ENCODE peak calls at places on chromosomes 16 and 17, in eight cellular contexts. One of them, this sample, is unnamed.
A peak's percentile ranks its signal among the peaks of the same experiment; 100 is the strongest.

GRCh38 chr17:81392909-81393654 is 2.2 kb upstream of the BAHCC1 start:
- DNase-seq in HTR-8/SVneo: no peak
- DNase-seq in GM23338: peak; percentile 62
- DNase-seq in osteocyte: no peak
- DNase-seq in activated T-helper 9 cell treated with anti-CD3 and anti-CD28 coated beads, Interleukin-2, amount 50 U/mL, for 16 hours: no peak
- DNase-seq in uterus: no peak
- DNase-seq in AG09319: no peak
- DNase-seq in CD8-positive, alpha-beta memory T cell: no peak
- DNase-seq in this sample: no peak

GRCh38 chr17:61574542-61575351 is 16.3 kb downstream of the NACA2 start:
- DNase-seq in HTR-8/SVneo: peak; percentile 67
- DNase-seq in GM23338: peak; percentile 65
- DNase-seq in osteocyte: no peak
- DNase-seq in activated T-helper 9 cell treated with anti-CD3 and anti-CD28 coated beads, Interleukin-2, amount 50 U/mL, for 16 hours: no peak
- DNase-seq in uterus: no peak
- DNase-seq in AG09319: no peak
- DNase-seq in CD8-positive, alpha-beta memory T cell: no peak
- DNase-seq in this sample: no peak

GRCh38 chr16:68985855-68986254 is 119.6 kb upstream of the HAS3 start:
- DNase-seq in HTR-8/SVneo: no peak
- DNase-seq in GM23338: no peak
- DNase-seq in osteocyte: no peak
- DNase-seq in activated T-helper 9 cell treated with anti-CD3 and anti-CD28 coated beads, Interleukin-2, amount 50 U/mL, for 16 hours: no peak
- DNase-seq in uterus: no peak
- DNase-seq in AG09319: no peak
- DNase-seq in CD8-positive, alpha-beta memory T cell: no peak
- DNase-seq in this sample: no peak

GRCh38 chr17:49365667-49366066 is 3.6 kb upstream of the ZNF652 start:
- DNase-seq in HTR-8/SVneo: no peak
- DNase-seq in GM23338: peak; percentile 68
- DNase-seq in osteocyte: no peak
- DNase-seq in activated T-helper 9 cell treated with anti-CD3 and anti-CD28 coated beads, Interleukin-2, amount 50 U/mL, for 16 hours: peak; percentile 20
- DNase-seq in uterus: no peak
- DNase-seq in AG09319: no peak
- DNase-seq in CD8-positive, alpha-beta memory T cell: no peak
- DNase-seq in this sample: no peak

GRCh38 chr17:45925311-45925710 is 31.0 kb downstream of the MAPT start:
- DNase-seq in HTR-8/SVneo: no peak
- DNase-seq in GM23338: no peak
- DNase-seq in osteocyte: no peak
- DNase-seq in activated T-helper 9 cell treated with anti-CD3 and anti-CD28 coated beads, Interleukin-2, amount 50 U/mL, for 16 hours: no peak
- DNase-seq in uterus: no peak
- DNase-seq in AG09319: no peak
- DNase-seq in CD8-positive, alpha-beta memory T cell: no peak
- DNase-seq in this sample: no peak

GRCh38 chr17:80833952-80834895 is 157.4 kb upstream of the CHMP6 start:
- DNase-seq in HTR-8/SVneo: no peak
- DNase-seq in GM23338: no peak
- DNase-seq in osteocyte: no peak
- DNase-seq in activated T-helper 9 cell treated with anti-CD3 and anti-CD28 coated beads, Interleukin-2, amount 50 U/mL, for 16 hours: no peak
- DNase-seq in uterus: peak; percentile 76
- DNase-seq in AG09319: peak; percentile 79
- DNase-seq in CD8-positive, alpha-beta memory T cell: no peak
- DNase-seq in this sample: peak; percentile 83

GRCh38 chr16:873889-874288 is 73.4 kb upstream of the GNG13 start:
- DNase-seq in HTR-8/SVneo: no peak
- DNase-seq in GM23338: no peak
- DNase-seq in osteocyte: no peak
- DNase-seq in activated T-helper 9 cell treated with anti-CD3 and anti-CD28 coated beads, Interleukin-2, amount 50 U/mL, for 16 hours: no peak
- DNase-seq in uterus: no peak
- DNase-seq in AG09319: no peak
- DNase-seq in CD8-positive, alpha-beta memory T cell: no peak
- DNase-seq in this sample: no peak

GRCh38 chr17:14396542-14396941 is 95.7 kb downstream of the HS3ST3B1 start:
- DNase-seq in HTR-8/SVneo: no peak
- DNase-seq in GM23338: no peak
- DNase-seq in osteocyte: no peak
- DNase-seq in activated T-helper 9 cell treated with anti-CD3 and anti-CD28 coated beads, Interleukin-2, amount 50 U/mL, for 16 hours: no peak
- DNase-seq in uterus: no peak
- DNase-seq in AG09319: no peak
- DNase-seq in CD8-positive, alpha-beta memory T cell: no peak
- DNase-seq in this sample: no peak

GRCh38 chr17:17460038-17460437 is 16.8 kb upstream of the MED9 start:
- DNase-seq in HTR-8/SVneo: no peak
- DNase-seq in GM23338: no peak
- DNase-seq in osteocyte: no peak
- DNase-seq in activated T-helper 9 cell treated with anti-CD3 and anti-CD28 coated beads, Interleukin-2, amount 50 U/mL, for 16 hours: no peak
- DNase-seq in uterus: no peak
- DNase-seq in AG09319: no peak
- DNase-seq in CD8-positive, alpha-beta memory T cell: no peak
- DNase-seq in this sample: no peak

GRCh38 chr17:63480826-63481487 is 4.1 kb downstream of the ACE start:
- DNase-seq in HTR-8/SVneo: no peak
- DNase-seq in GM23338: no peak
- DNase-seq in osteocyte: no peak
- DNase-seq in activated T-helper 9 cell treated with anti-CD3 and anti-CD28 coated beads, Interleukin-2, amount 50 U/mL, for 16 hours: no peak
- DNase-seq in uterus: no peak
- DNase-seq in AG09319: no peak
- DNase-seq in CD8-positive, alpha-beta memory T cell: no peak
- DNase-seq in this sample: no peak

GRCh38 chr16:48143816-48144215 is 12.0 kb downstream of the ABCC12 start:
- DNase-seq in HTR-8/SVneo: no peak
- DNase-seq in GM23338: no peak
- DNase-seq in osteocyte: no peak
- DNase-seq in activated T-helper 9 cell treated with anti-CD3 and anti-CD28 coated beads, Interleukin-2, amount 50 U/mL, for 16 hours: no peak
- DNase-seq in uterus: no peak
- DNase-seq in AG09319: no peak
- DNase-seq in CD8-positive, alpha-beta memory T cell: no peak
- DNase-seq in this sample: no peak

GRCh38 chr17:75908201-75908600 is 3.5 kb upstream of the MRPL38 start:
- DNase-seq in HTR-8/SVneo: no peak
- DNase-seq in GM23338: no peak
- DNase-seq in osteocyte: no peak
- DNase-seq in activated T-helper 9 cell treated with anti-CD3 and anti-CD28 coated beads, Interleukin-2, amount 50 U/mL, for 16 hours: no peak
- DNase-seq in uterus: no peak
- DNase-seq in AG09319: no peak
- DNase-seq in CD8-positive, alpha-beta memory T cell: no peak
- DNase-seq in this sample: no peak

GRCh38 chr17:50558091-50558490 is 2.4 kb upstream of the CACNA1G start:
- DNase-seq in HTR-8/SVneo: no peak
- DNase-seq in GM23338: no peak
- DNase-seq in osteocyte: no peak
- DNase-seq in activated T-helper 9 cell treated with anti-CD3 and anti-CD28 coated beads, Interleukin-2, amount 50 U/mL, for 16 hours: no peak
- DNase-seq in uterus: no peak
- DNase-seq in AG09319: no peak
- DNase-seq in CD8-positive, alpha-beta memory T cell: no peak
- DNase-seq in this sample: no peak

GRCh38 chr16:67562526-67562917 is at the start of gene CTCF:
- DNase-seq in HTR-8/SVneo: peak; percentile 80
- DNase-seq in GM23338: peak; percentile 87
- DNase-seq in osteocyte: no peak
- DNase-seq in activated T-helper 9 cell treated with anti-CD3 and anti-CD28 coated beads, Interleukin-2, amount 50 U/mL, for 16 hours: peak; percentile 77
- DNase-seq in uterus: peak; percentile 86
- DNase-seq in AG09319: peak; percentile 68
- DNase-seq in CD8-positive, alpha-beta memory T cell: no peak
- DNase-seq in this sample: peak; percentile 88

GRCh38 chr16:3530371-3530914 is 29.6 kb downstream of the CLUAP1 start:
- DNase-seq in HTR-8/SVneo: no peak
- DNase-seq in GM23338: no peak
- DNase-seq in osteocyte: no peak
- DNase-seq in activated T-helper 9 cell treated with anti-CD3 and anti-CD28 coated beads, Interleukin-2, amount 50 U/mL, for 16 hours: no peak
- DNase-seq in uterus: no peak
- DNase-seq in AG09319: no peak
- DNase-seq in CD8-positive, alpha-beta memory T cell: no peak
- DNase-seq in this sample: peak; percentile 48